ENCODE peak calls at places on chromosomes 13 and 19, in four cellular contexts. One of them, this sample, is unnamed.

GRCh38 chr19:15609261-15609660 is 5.8 kb upstream of the CYP4F8 start:
- DNase-seq in D721Med: no peak
- DNase-seq in PC-9: no peak
- DNase-seq in activated CD4-positive, alpha-beta T cell treated with anti-CD3 and anti-CD28 coated beads, Interleukin-2, amount 50 U/mL, for 24 hours: no peak
- DNase-seq in this sample: no peak

GRCh38 chr13:89057862-89058261 is 1386.7 kb downstream of the SLITRK5 start:
- DNase-seq in D721Med: no peak
- DNase-seq in PC-9: no peak
- DNase-seq in activated CD4-positive, alpha-beta T cell treated with anti-CD3 and anti-CD28 coated beads, Interleukin-2, amount 50 U/mL, for 24 hours: no peak
- DNase-seq in this sample: no peak

GRCh38 chr19:7636691-7637373 is at the start of gene STXBP2:
- DNase-seq in D721Med: no peak
- DNase-seq in PC-9: peak
- DNase-seq in activated CD4-positive, alpha-beta T cell treated with anti-CD3 and anti-CD28 coated beads, Interleukin-2, amount 50 U/mL, for 24 hours: peak
- DNase-seq in this sample: peak

GRCh38 chr13:111410232-111411021 is 90.0 kb downstream of the TEX29 start:
- DNase-seq in D721Med: no peak
- DNase-seq in PC-9: no peak
- DNase-seq in activated CD4-positive, alpha-beta T cell treated with anti-CD3 and anti-CD28 coated beads, Interleukin-2, amount 50 U/mL, for 24 hours: no peak
- DNase-seq in this sample: no peak

GRCh38 chr13:59906413-59907027 is 257.2 kb downstream of the DIAPH3 start:
- DNase-seq in D721Med: no peak
- DNase-seq in PC-9: no peak
- DNase-seq in activated CD4-positive, alpha-beta T cell treated with anti-CD3 and anti-CD28 coated beads, Interleukin-2, amount 50 U/mL, for 24 hours: no peak
- DNase-seq in this sample: no peak

GRCh38 chr13:95403349-95404140 is 102.3 kb upstream of the ABCC4 start:
- DNase-seq in D721Med: no peak
- DNase-seq in PC-9: no peak
- DNase-seq in activated CD4-positive, alpha-beta T cell treated with anti-CD3 and anti-CD28 coated beads, Interleukin-2, amount 50 U/mL, for 24 hours: no peak
- DNase-seq in this sample: peak

GRCh38 chr19:51884713-51885112 is 3.0 kb downstream of the ZNF577 start:
- DNase-seq in D721Med: no peak
- DNase-seq in PC-9: no peak
- DNase-seq in activated CD4-positive, alpha-beta T cell treated with anti-CD3 and anti-CD28 coated beads, Interleukin-2, amount 50 U/mL, for 24 hours: no peak
- DNase-seq in this sample: no peak

GRCh38 chr19:38233740-38234251 is 9.8 kb upstream of the DPF1 start:
- DNase-seq in D721Med: peak
- DNase-seq in PC-9: peak
- DNase-seq in activated CD4-positive, alpha-beta T cell treated with anti-CD3 and anti-CD28 coated beads, Interleukin-2, amount 50 U/mL, for 24 hours: peak
- DNase-seq in this sample: peak

GRCh38 chr13:111950697-111951096 is 116.3 kb upstream of the SOX1 start:
- DNase-seq in D721Med: no peak
- DNase-seq in PC-9: no peak
- DNase-seq in activated CD4-positive, alpha-beta T cell treated with anti-CD3 and anti-CD28 coated beads, Interleukin-2, amount 50 U/mL, for 24 hours: no peak
- DNase-seq in this sample: no peak

GRCh38 chr13:114082849-114083645 is 49.4 kb downstream of the RASA3 start:
- DNase-seq in D721Med: no peak
- DNase-seq in PC-9: no peak
- DNase-seq in activated CD4-positive, alpha-beta T cell treated with anti-CD3 and anti-CD28 coated beads, Interleukin-2, amount 50 U/mL, for 24 hours: no peak
- DNase-seq in this sample: no peak

GRCh38 chr13:74026753-74027152 is 107.5 kb downstream of the KLF12 start:
- DNase-seq in D721Med: no peak
- DNase-seq in PC-9: peak
- DNase-seq in activated CD4-positive, alpha-beta T cell treated with anti-CD3 and anti-CD28 coated beads, Interleukin-2, amount 50 U/mL, for 24 hours: peak
- DNase-seq in this sample: no peak

GRCh38 chr19:4369109-4369887 is 25.9 kb downstream of the MPND start:
- DNase-seq in D721Med: no peak
- DNase-seq in PC-9: peak
- DNase-seq in activated CD4-positive, alpha-beta T cell treated with anti-CD3 and anti-CD28 coated beads, Interleukin-2, amount 50 U/mL, for 24 hours: peak
- DNase-seq in this sample: peak

GRCh38 chr13:32495429-32495828 is 43.2 kb downstream of the N4BP2L2 start:
- DNase-seq in D721Med: no peak
- DNase-seq in PC-9: no peak
- DNase-seq in activated CD4-positive, alpha-beta T cell treated with anti-CD3 and anti-CD28 coated beads, Interleukin-2, amount 50 U/mL, for 24 hours: no peak
- DNase-seq in this sample: no peak

GRCh38 chr13:37313383-37313782 is 207.9 kb upstream of the CSNK1A1L start:
- DNase-seq in D721Med: no peak
- DNase-seq in PC-9: no peak
- DNase-seq in activated CD4-positive, alpha-beta T cell treated with anti-CD3 and anti-CD28 coated beads, Interleukin-2, amount 50 U/mL, for 24 hours: no peak
- DNase-seq in this sample: no peak

GRCh38 chr13:100535401-100536135 is 53.0 kb downstream of the GGACT start:
- DNase-seq in D721Med: no peak
- DNase-seq in PC-9: no peak
- DNase-seq in activated CD4-positive, alpha-beta T cell treated with anti-CD3 and anti-CD28 coated beads, Interleukin-2, amount 50 U/mL, for 24 hours: no peak
- DNase-seq in this sample: peak

GRCh38 chr19:35318679-35319448 is 10.1 kb upstream of the CD22 start:
- DNase-seq in D721Med: no peak
- DNase-seq in PC-9: peak
- DNase-seq in activated CD4-positive, alpha-beta T cell treated with anti-CD3 and anti-CD28 coated beads, Interleukin-2, amount 50 U/mL, for 24 hours: no peak
- DNase-seq in this sample: no peak

GRCh38 chr13:29582171-29582570 is 13.3 kb downstream of the SLC7A1 start:
- DNase-seq in D721Med: no peak
- DNase-seq in PC-9: no peak
- DNase-seq in activated CD4-positive, alpha-beta T cell treated with anti-CD3 and anti-CD28 coated beads, Interleukin-2, amount 50 U/mL, for 24 hours: no peak
- DNase-seq in this sample: no peak

GRCh38 chr19:55112781-55113569 is 4.5 kb downstream of the PPP1R12C start:
- DNase-seq in D721Med: no peak
- DNase-seq in PC-9: no peak
- DNase-seq in activated CD4-positive, alpha-beta T cell treated with anti-CD3 and anti-CD28 coated beads, Interleukin-2, amount 50 U/mL, for 24 hours: no peak
- DNase-seq in this sample: no peak

GRCh38 chr13:99042851-99043250 is 65.0 kb upstream of the DOCK9 start:
- DNase-seq in D721Med: no peak
- DNase-seq in PC-9: no peak
- DNase-seq in activated CD4-positive, alpha-beta T cell treated with anti-CD3 and anti-CD28 coated beads, Interleukin-2, amount 50 U/mL, for 24 hours: no peak
- DNase-seq in this sample: no peak

GRCh38 chr19:12834418-12834943 is at the start of gene RTBDN:
- DNase-seq in D721Med: no peak
- DNase-seq in PC-9: no peak
- DNase-seq in activated CD4-positive, alpha-beta T cell treated with anti-CD3 and anti-CD28 coated beads, Interleukin-2, amount 50 U/mL, for 24 hours: no peak
- DNase-seq in this sample: no peak

GRCh38 chr13:31970237-31970930 is 61.2 kb upstream of the FRY start:
- DNase-seq in D721Med: no peak
- DNase-seq in PC-9: no peak
- DNase-seq in activated CD4-positive, alpha-beta T cell treated with anti-CD3 and anti-CD28 coated beads, Interleukin-2, amount 50 U/mL, for 24 hours: no peak
- DNase-seq in this sample: no peak

GRCh38 chr13:69912576-69913074 is 195.0 kb upstream of the ATXN8OS start:
- DNase-seq in D721Med: no peak
- DNase-seq in PC-9: no peak
- DNase-seq in activated CD4-positive, alpha-beta T cell treated with anti-CD3 and anti-CD28 coated beads, Interleukin-2, amount 50 U/mL, for 24 hours: no peak
- DNase-seq in this sample: no peak

GRCh38 chr19:13220847-13221246 is 70.6 kb downstream of the IER2 start:
- DNase-seq in D721Med: no peak
- DNase-seq in PC-9: no peak
- DNase-seq in activated CD4-positive, alpha-beta T cell treated with anti-CD3 and anti-CD28 coated beads, Interleukin-2, amount 50 U/mL, for 24 hours: no peak
- DNase-seq in this sample: no peak

GRCh38 chr19:12789904-12790619 is 1.2 kb upstream of the JUNB start:
- DNase-seq in D721Med: peak
- DNase-seq in PC-9: peak
- DNase-seq in activated CD4-positive, alpha-beta T cell treated with anti-CD3 and anti-CD28 coated beads, Interleukin-2, amount 50 U/mL, for 24 hours: peak
- DNase-seq in this sample: peak

GRCh38 chr19:10858204-10858828 is 10.1 kb downstream of the C19orf38 start:
- DNase-seq in D721Med: peak
- DNase-seq in PC-9: no peak
- DNase-seq in activated CD4-positive, alpha-beta T cell treated with anti-CD3 and anti-CD28 coated beads, Interleukin-2, amount 50 U/mL, for 24 hours: no peak
- DNase-seq in this sample: no peak

GRCh38 chr13:80585531-80585930 is 244.6 kb upstream of the SPRY2 start:
- DNase-seq in D721Med: no peak
- DNase-seq in PC-9: no peak
- DNase-seq in activated CD4-positive, alpha-beta T cell treated with anti-CD3 and anti-CD28 coated beads, Interleukin-2, amount 50 U/mL, for 24 hours: no peak
- DNase-seq in this sample: no peak

GRCh38 chr13:114325729-114326128 is 11.4 kb downstream of the CHAMP1 start:
- DNase-seq in D721Med: no peak
- DNase-seq in PC-9: no peak
- DNase-seq in activated CD4-positive, alpha-beta T cell treated with anti-CD3 and anti-CD28 coated beads, Interleukin-2, amount 50 U/mL, for 24 hours: no peak
- DNase-seq in this sample: no peak

GRCh38 chr13:73697166-73697565 is 437.0 kb downstream of the KLF12 start:
- DNase-seq in D721Med: no peak
- DNase-seq in PC-9: no peak
- DNase-seq in activated CD4-positive, alpha-beta T cell treated with anti-CD3 and anti-CD28 coated beads, Interleukin-2, amount 50 U/mL, for 24 hours: no peak
- DNase-seq in this sample: no peak

GRCh38 chr13:24195626-24196025 is 35.1 kb downstream of the SPATA13 start:
- DNase-seq in D721Med: no peak
- DNase-seq in PC-9: no peak
- DNase-seq in activated CD4-positive, alpha-beta T cell treated with anti-CD3 and anti-CD28 coated beads, Interleukin-2, amount 50 U/mL, for 24 hours: no peak
- DNase-seq in this sample: no peak

GRCh38 chr19:53981408-53981998 is 9.9 kb upstream of the CACNG6 start:
- DNase-seq in D721Med: no peak
- DNase-seq in PC-9: no peak
- DNase-seq in activated CD4-positive, alpha-beta T cell treated with anti-CD3 and anti-CD28 coated beads, Interleukin-2, amount 50 U/mL, for 24 hours: no peak
- DNase-seq in this sample: no peak

GRCh38 chr19:12841094-12841493 is 2.8 kb downstream of the MAST1 start:
- DNase-seq in D721Med: no peak
- DNase-seq in PC-9: peak
- DNase-seq in activated CD4-positive, alpha-beta T cell treated with anti-CD3 and anti-CD28 coated beads, Interleukin-2, amount 50 U/mL, for 24 hours: no peak
- DNase-seq in this sample: peak

GRCh38 chr13:103315701-103316100 is 249.5 kb upstream of the SLC10A2 start:
- DNase-seq in D721Med: no peak
- DNase-seq in PC-9: no peak
- DNase-seq in activated CD4-positive, alpha-beta T cell treated with anti-CD3 and anti-CD28 coated beads, Interleukin-2, amount 50 U/mL, for 24 hours: no peak
- DNase-seq in this sample: no peak

GRCh38 chr13:40969169-40969901 is 49.8 kb downstream of the ELF1 start:
- DNase-seq in D721Med: no peak
- DNase-seq in PC-9: no peak
- DNase-seq in activated CD4-positive, alpha-beta T cell treated with anti-CD3 and anti-CD28 coated beads, Interleukin-2, amount 50 U/mL, for 24 hours: no peak
- DNase-seq in this sample: no peak

GRCh38 chr19:48887861-48888612 is 10.5 kb downstream of the TULP2 start:
- DNase-seq in D721Med: no peak
- DNase-seq in PC-9: no peak
- DNase-seq in activated CD4-positive, alpha-beta T cell treated with anti-CD3 and anti-CD28 coated beads, Interleukin-2, amount 50 U/mL, for 24 hours: no peak
- DNase-seq in this sample: no peak

GRCh38 chr13:78806457-78806856 is 147.5 kb upstream of the OBI1 start:
- DNase-seq in D721Med: no peak
- DNase-seq in PC-9: no peak
- DNase-seq in activated CD4-positive, alpha-beta T cell treated with anti-CD3 and anti-CD28 coated beads, Interleukin-2, amount 50 U/mL, for 24 hours: no peak
- DNase-seq in this sample: no peak

GRCh38 chr13:100797921-100798320 is 123.3 kb upstream of the TMTC4 start:
- DNase-seq in D721Med: no peak
- DNase-seq in PC-9: no peak
- DNase-seq in activated CD4-positive, alpha-beta T cell treated with anti-CD3 and anti-CD28 coated beads, Interleukin-2, amount 50 U/mL, for 24 hours: no peak
- DNase-seq in this sample: no peak

This sample was measured in H1.